ENCODE peak calls at places on chromosomes 12 and 14, in four cellular contexts. Z, U, E and L are unnamed samples.

GRCh38 chr14:91872517-91873470 is 5.5 kb upstream of the TC2N start:
- DNase-seq in Z (no peak), U (peak), E (no peak), L (peak)

GRCh38 chr12:111034148-111034910 is 114.0 kb upstream of the MYL2 start:
- DNase-seq in Z (peak), U (no peak), E (no peak), L (no peak)

GRCh38 chr12:69570000-69570516 is 15.2 kb upstream of the CCT2 start:
- DNase-seq in Z (no peak), U (no peak), E (no peak), L (no peak)

GRCh38 chr12:90515199-90516175 is 439.5 kb downstream of the CCER1 start:
- DNase-seq in Z (no peak), U (no peak), E (no peak), L (no peak)

GRCh38 chr14:55454264-55455151 is 14.1 kb upstream of the TBPL2 start:
- DNase-seq in Z (no peak), U (peak), E (peak), L (no peak)

GRCh38 chr12:91579516-91580263 is 397.1 kb upstream of the DCN start:
- DNase-seq in Z (no peak), U (no peak), E (no peak), L (no peak)

GRCh38 chr12:101051901-101052550 is 158.0 kb downstream of the SLC5A8 start:
- DNase-seq in Z (no peak), U (peak), E (no peak), L (no peak)

GRCh38 chr12:124437121-124437520 is 130.3 kb downstream of the NCOR2 start:
- DNase-seq in Z (no peak), U (no peak), E (no peak), L (no peak)

GRCh38 chr12:102470964-102471363 is 9.4 kb downstream of the IGF1 start:
- DNase-seq in Z (no peak), U (no peak), E (no peak), L (no peak)

GRCh38 chr12:122867701-122868461 is 28.0 kb downstream of the VPS37B start:
- DNase-seq in Z (no peak), U (peak), E (no peak), L (peak)
- TF ChIP-seq CTCF in Z (peak), U (peak), E (peak), L (peak)

DNA sequence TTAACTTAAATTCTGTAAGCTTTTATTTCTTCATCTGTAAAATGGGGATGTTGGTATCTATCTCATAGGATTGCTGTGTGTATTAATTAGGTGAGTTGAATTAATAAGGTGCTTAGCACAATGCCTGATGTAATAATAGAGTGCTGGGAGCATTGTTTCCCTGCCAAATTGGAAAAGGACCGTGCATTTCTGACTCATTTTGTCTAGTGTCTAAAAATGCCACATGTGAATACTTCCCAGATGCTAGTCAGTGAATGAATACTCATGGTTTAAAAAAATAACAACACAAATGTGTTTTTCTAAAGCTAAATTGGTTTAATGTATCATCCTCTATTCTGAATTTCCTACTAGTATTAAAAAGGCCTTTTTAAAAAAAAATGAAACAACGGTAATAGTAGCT is 45.4 kb upstream of the NEDD1 start:
- DNase-seq in Z (no peak), U (no peak), E (no peak), L (no peak)
- TF ChIP-seq CTCF in Z (no peak), U (no peak), E (no peak), L (no peak)

GRCh38 chr12:1434296-1434955 is 160.0 kb downstream of the FBXL14 start:
- DNase-seq in Z (no peak), U (no peak), E (no peak), L (no peak)
- TF ChIP-seq CTCF in Z (no peak), U (no peak), E (no peak), L (no peak)

GRCh38 chr14:33188880-33189279 is 250.2 kb downstream of the NPAS3 start:
- DNase-seq in Z (no peak), U (no peak), E (no peak), L (no peak)

GRCh38 chr14:33186656-33187055 is 248.0 kb downstream of the NPAS3 start:
- DNase-seq in Z (no peak), U (no peak), E (no peak), L (no peak)

GRCh38 chr14:33184587-33184986 is 245.9 kb downstream of the NPAS3 start:
- DNase-seq in Z (no peak), U (no peak), E (peak), L (no peak)
- TF ChIP-seq CTCF in Z (peak), U (no peak), E (peak), L (peak)

GRCh38 chr12:55893723-55894122 is 34.0 kb downstream of the PYM1 start:
- DNase-seq in Z (no peak), U (no peak), E (no peak), L (no peak)

GRCh38 chr12:55901881-55902490 is 25.7 kb downstream of the PYM1 start:
- DNase-seq in Z (no peak), U (no peak), E (no peak), L (no peak)

GRCh38 chr12:55899035-55899434 is 28.7 kb downstream of the PYM1 start:
- DNase-seq in Z (no peak), U (no peak), E (no peak), L (no peak)
- TF ChIP-seq CTCF in Z (no peak), U (no peak), E (no peak), L (no peak)

DNA sequence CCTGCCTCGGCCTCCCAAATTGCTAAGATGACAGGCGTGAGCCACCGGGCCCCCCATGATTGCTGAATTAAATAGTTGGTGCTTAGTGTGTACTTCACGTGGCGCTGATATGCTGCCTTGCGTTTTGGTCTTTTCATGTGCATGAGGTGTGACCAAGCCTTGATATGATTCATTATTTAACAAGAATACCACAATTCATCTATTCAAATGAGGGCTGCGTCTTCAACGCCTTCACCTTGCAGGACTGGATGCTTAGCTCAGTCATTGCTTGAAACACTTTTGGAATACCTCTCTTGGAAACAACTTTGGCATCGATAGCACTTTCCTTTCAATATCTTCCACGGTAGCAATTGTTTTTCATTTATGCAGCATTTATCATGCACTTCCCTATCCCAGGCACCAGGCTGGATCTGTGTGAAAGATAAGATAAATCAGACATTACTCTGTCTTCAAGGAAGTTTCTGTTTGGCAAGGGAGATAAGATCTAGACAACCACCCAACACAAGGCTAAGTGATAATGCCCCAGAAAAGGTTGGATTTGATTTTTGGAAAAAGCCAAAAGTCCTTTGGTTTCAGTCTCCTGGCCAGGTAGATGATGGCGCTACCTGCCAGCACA is 1.3 kb upstream of the TEAD4 start:
- DNase-seq in Z (no peak), U (no peak), E (no peak), L (no peak)
- TF ChIP-seq CTCF in Z (no peak), U (no peak), E (no peak), L (no peak)

DNA sequence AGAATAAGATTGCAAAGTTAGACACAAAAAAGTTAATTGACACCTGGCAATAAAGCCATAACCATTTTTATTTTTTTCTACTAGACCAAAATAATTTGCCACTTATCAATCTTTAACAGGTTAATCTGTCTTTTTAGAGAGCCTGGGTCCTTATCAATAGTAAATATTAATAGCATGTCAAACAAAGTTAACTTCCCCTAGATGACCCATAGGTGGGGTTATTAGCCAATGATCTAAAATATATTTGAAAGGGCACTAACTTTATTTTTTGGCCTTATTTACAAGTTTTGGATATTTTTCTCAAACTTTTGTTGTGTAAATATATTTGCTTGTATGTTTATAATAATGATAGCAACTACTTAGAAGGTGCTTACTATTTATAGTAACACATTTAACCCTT is 3.9 kb downstream of the ANKRD33 start:
- DNase-seq in Z (no peak), U (no peak), E (no peak), L (no peak)
- TF ChIP-seq CTCF in Z (peak), U (no peak), E (peak), L (peak)

GRCh38 chr12:49283541-49284429 is 11.2 kb upstream of the PRPH start:
- DNase-seq in Z (no peak), U (no peak), E (no peak), L (peak)
- TF ChIP-seq CTCF in Z (no peak), U (no peak), E (no peak), L (no peak)

GRCh38 chr12:11628353-11628752 is 21.1 kb upstream of the ETV6 start:
- DNase-seq in Z (no peak), U (no peak), E (no peak), L (no peak)

GRCh38 chr12:11624126-11624525 is 25.3 kb upstream of the ETV6 start:
- DNase-seq in Z (no peak), U (no peak), E (no peak), L (no peak)

GRCh38 chr12:11623382-11623781 is 26.1 kb upstream of the ETV6 start:
- DNase-seq in Z (no peak), U (no peak), E (no peak), L (no peak)

GRCh38 chr12:11621797-11622423 is 27.6 kb upstream of the ETV6 start:
- DNase-seq in Z (no peak), U (no peak), E (peak), L (no peak)

GRCh38 chr12:11622774-11623375 is 26.6 kb upstream of the ETV6 start:
- DNase-seq in Z (peak), U (no peak), E (no peak), L (no peak)
- TF ChIP-seq CTCF in Z (peak), U (no peak), E (no peak), L (peak)

DNA sequence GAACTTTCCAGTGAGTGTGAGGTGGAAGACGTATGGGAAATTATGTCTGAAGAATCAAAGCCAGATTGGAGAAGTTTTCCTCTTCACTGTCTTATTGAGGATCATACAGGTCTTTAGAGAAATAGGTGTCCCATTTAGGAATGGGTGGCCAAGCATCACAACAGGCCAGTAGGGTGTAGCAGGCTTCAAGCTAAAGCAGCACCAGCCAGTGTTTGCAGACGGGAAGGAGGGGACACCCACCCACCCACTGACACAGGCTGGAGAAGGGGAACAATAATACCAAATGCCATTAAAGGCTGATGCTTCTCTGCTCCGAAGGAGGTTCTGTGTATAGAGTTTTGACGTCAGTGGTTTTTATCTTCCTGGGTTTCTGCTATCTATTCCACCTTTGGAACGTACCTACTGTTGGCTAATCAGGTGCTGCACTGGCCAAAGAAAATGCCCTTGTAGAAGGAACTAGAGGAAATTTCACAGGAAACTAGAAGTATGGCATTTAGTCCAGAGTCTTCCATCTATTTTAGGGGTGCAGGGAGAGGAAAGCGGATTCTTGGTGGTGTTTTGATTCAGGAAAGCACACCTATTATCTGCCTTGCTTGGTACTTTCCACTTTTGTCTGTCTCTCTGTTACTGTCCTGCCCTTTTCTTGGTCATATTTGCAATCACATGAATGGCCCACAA is 1.9 kb downstream of the SRRM4 start:
- DNase-seq in Z (no peak), U (no peak), E (no peak), L (no peak)
- TF ChIP-seq CTCF in Z (no peak), U (no peak), E (no peak), L (no peak)